ENCODE peak calls at places on chromosomes 16 and 17, in nine cellular contexts. V is colonic mucosa, N is A549, Z is SK-N-SH, Y is A673, M is Peyer's patch, C is sigmoid colon, K is mucosa of descending colon, Q is cardiac muscle cell. A is an unnamed sample.

GRCh38 chr16:29876578-29877249 is 13.7 kb upstream of the CDIPT start:
- DNase-seq in V (no peak), N (no peak), Z (no peak), Y (no peak), M (no peak), C (no peak), K (no peak), Q (no peak), A (no peak)

GRCh38 chr17:40553694-40554534 is 11.4 kb downstream of the CCR7 start:
- DNase-seq in V (peak; percentile 33), N (no peak), Z (no peak), Y (no peak), M (peak; percentile 51), C (peak; percentile 89), K (peak; percentile 27), Q (peak; percentile 89), A (peak; percentile 83)

GRCh38 chr17:2271985-2272702 is 31.4 kb downstream of the SMG6 start:
- DNase-seq in V (no peak), N (no peak), Z (no peak), Y (no peak), M (no peak), C (no peak), K (no peak), Q (no peak), A (no peak)

GRCh38 chr16:3769942-3770341 is 52.6 kb upstream of the TRAP1 start:
- DNase-seq in V (no peak), N (no peak), Z (no peak), Y (no peak), M (no peak), C (no peak), K (no peak), Q (no peak), A (no peak)

GRCh38 chr17:36506831-36507230 is 20.4 kb downstream of the ZNHIT3 start:
- DNase-seq in V (no peak), N (no peak), Z (no peak), Y (no peak), M (no peak), C (no peak), K (no peak), Q (no peak), A (no peak)

GRCh38 chr16:85928411-85928820 is 29.5 kb downstream of the IRF8 start:
- DNase-seq in V (no peak), N (no peak), Z (no peak), Y (no peak), M (no peak), C (peak; percentile 82), K (no peak), Q (peak; percentile 74), A (no peak)

GRCh38 chr17:11308550-11308949 is 67.5 kb downstream of the SHISA6 start:
- DNase-seq in V (no peak), N (no peak), Z (no peak), Y (no peak), M (no peak), C (no peak), K (no peak), Q (no peak), A (no peak)

GRCh38 chr16:55369151-55369550 is 45.1 kb downstream of the IRX6 start:
- DNase-seq in V (no peak), N (no peak), Z (no peak), Y (peak; percentile 52), M (no peak), C (no peak), K (no peak), Q (no peak), A (no peak)

GRCh38 chr17:50274945-50275221 is 617 bp downstream of the TMEM92 start:
- DNase-seq in V (no peak), N (no peak), Z (no peak), Y (no peak), M (no peak), C (no peak), K (no peak), Q (no peak), A (no peak)
- H3K4me3 ChIP-seq in V (peak overlapping the region; percentile 30), N (peak overlapping the region; percentile 51), Z (no peak overlapping the region), Y (no peak overlapping the region), M (no peak overlapping the region), C (no peak overlapping the region), K (no peak overlapping the region), Q (peak overlapping the region; percentile 41), A (no peak overlapping the region)

GRCh38 chr17:9230346-9230745 is 209.0 kb downstream of the NTN1 start:
- DNase-seq in V (no peak), N (no peak), Z (peak; percentile 73), Y (no peak), M (no peak), C (no peak), K (no peak), Q (no peak), A (no peak)

GRCh38 chr17:9229160-9229825 is 208.0 kb downstream of the NTN1 start:
- DNase-seq in V (no peak), N (no peak), Z (no peak), Y (no peak), M (no peak), C (no peak), K (no peak), Q (no peak), A (no peak)

GRCh38 chr17:9229826-9230201 is 208.5 kb downstream of the NTN1 start:
- DNase-seq in V (no peak), N (no peak), Z (no peak), Y (no peak), M (no peak), C (no peak), K (no peak), Q (no peak), A (no peak)

GRCh38 chr17:9227819-9228407 is 206.6 kb downstream of the NTN1 start:
- DNase-seq in V (no peak), N (no peak), Z (no peak), Y (no peak), M (no peak), C (no peak), K (no peak), Q (no peak), A (no peak)

DNA sequence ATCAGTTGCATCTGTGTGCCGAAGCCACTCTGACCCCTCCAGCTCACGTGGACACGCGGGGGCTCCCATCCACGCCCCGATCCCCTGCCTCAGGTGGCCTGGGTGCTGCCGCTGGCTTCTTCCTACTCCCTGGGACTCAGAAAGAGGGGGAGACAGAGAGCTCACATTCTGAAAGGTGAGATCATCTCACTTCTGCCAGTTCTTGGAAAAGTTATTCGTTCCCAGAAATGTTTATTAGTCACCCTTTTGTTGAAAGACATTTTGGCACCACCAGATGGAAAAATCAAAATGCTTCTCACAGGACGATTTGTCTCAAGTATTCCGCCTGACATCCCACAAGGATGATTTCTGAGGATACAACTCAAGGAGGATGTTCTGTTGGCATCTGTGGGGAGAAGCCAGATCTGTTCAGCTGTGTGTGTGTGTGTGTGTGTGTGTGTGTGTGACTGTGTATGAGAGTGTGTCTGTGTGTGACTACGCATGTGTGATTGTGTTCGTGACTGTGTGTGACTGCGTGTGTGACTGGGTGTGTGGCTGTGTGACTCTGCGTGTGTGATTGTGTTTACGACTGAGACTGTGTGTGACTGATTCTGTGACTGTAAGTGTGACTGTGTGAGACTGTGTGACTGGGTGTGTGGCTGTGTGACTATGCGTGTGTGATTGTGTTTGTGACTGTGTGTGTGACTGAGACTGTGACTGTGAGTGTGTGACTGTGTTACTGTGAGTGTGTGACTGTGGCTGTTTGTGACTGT is 207.3 kb downstream of the NTN1 start:
- DNase-seq in V (no peak), N (no peak), Z (no peak), Y (no peak), M (no peak), C (no peak), K (no peak), Q (peak; percentile 74), A (no peak)
- TF ChIP-seq CTCF in V (no peak), N (no peak), Z (no peak), Y (no peak), M (no peak), C (no peak), K (no peak), Q (peak; percentile 8), A (no peak)

GRCh38 chr17:76102944-76103273 is 678 bp downstream of the EXOC7 start:
- DNase-seq in V (no peak), N (no peak), Z (no peak), Y (no peak), M (no peak), C (no peak), K (no peak), Q (no peak), A (no peak)

GRCh38 chr17:76104896-76105231 is 1.3 kb upstream of the EXOC7 start:
- DNase-seq in V (no peak), N (no peak), Z (no peak), Y (no peak), M (no peak), C (no peak), K (no peak), Q (no peak), A (no peak)

GRCh38 chr17:76107507-76107906 is 3.9 kb upstream of the EXOC7 start:
- DNase-seq in V (no peak), N (peak; percentile 42), Z (peak; percentile 38), Y (peak; percentile 43), M (no peak), C (no peak), K (no peak), Q (peak; percentile 23), A (no peak)

GRCh38 chr17:76104140-76104895 is 731 bp upstream of the EXOC7 start:
- DNase-seq in V (no peak), N (no peak), Z (no peak), Y (no peak), M (no peak), C (peak; percentile 56), K (no peak), Q (no peak), A (no peak)

DNA sequence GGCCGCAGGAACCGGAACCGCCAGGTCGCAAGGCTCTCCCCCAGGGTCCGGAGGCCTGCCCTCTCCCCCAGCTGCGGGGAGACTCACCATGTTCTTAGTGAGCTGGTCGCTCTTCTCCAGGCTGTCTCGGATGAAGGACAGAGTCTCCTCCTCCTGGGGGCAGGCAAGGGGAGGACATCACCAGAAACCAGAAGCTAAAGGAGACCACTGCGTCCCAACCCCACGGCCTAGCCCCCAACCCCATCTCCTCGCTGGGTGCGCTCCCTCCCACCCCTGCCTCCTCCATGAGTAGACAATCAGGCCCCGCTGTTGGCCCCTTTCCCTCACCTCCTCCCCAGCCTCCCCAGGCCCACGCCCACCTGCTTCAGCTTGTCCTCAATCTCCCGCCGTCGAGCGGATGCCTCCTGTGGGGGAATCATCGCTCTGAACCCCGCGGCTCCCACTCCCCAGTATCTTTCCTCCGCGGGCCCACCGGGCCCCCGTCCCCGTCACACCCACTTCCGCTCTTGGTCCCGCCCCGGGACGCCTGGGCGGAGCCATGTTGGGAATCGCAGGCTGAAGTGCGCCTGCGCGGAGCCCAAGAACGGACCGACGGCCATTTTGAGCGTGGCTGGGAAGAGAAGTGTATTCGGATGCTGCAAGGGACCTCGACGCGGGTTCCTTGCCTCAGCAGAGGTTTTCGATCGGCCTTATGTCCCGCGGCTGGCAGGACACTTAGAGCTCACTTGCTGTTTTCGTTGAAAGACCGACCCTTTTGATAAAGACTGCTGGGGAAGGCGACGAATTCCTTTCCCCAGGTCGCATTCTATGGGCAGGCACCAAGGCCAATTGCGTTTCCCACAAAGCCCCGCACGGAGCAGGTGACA is at the start of gene EXOC7:
- DNase-seq in V (peak; percentile 94), N (peak; percentile 95), Z (peak; percentile 100), Y (peak; percentile 96), M (peak; percentile 94), C (peak; percentile 94), K (peak; percentile 94), Q (peak; percentile 92), A (peak; percentile 95)
- H3K9me3 ChIP-seq in V (no peaks in the 10 kb centered on the region), N (no peaks in the 10 kb centered on the region), Z (no peaks in the 10 kb centered on the region), Y (no peaks in the 10 kb centered on the region), M (no peaks in the 10 kb centered on the region), C (no peaks in the 10 kb centered on the region), K (no peaks in the 10 kb centered on the region), Q (no peaks in the 10 kb centered on the region), A (no peaks in the 10 kb centered on the region)

GRCh38 chr17:76644995-76645394 is 1.4 kb upstream of the ST6GALNAC1 start:
- DNase-seq in V (peak; percentile 80), N (no peak), Z (no peak), Y (no peak), M (no peak), C (peak; percentile 5), K (peak; percentile 81), Q (no peak), A (no peak)

GRCh38 chr17:76641501-76641900 is 2.1 kb downstream of the ST6GALNAC1 start:
- DNase-seq in V (peak; percentile 63), N (peak; percentile 92), Z (no peak), Y (no peak), M (no peak), C (no peak), K (peak; percentile 42), Q (no peak), A (no peak)

GRCh38 chr17:76643553-76644148 is at the start of gene ST6GALNAC1:
- DNase-seq in V (peak; percentile 89), N (peak; percentile 45), Z (no peak), Y (no peak), M (peak; percentile 72), C (peak; percentile 45), K (peak; percentile 90), Q (peak; percentile 22), A (no peak)

GRCh38 chr17:76642032-76642561 is 1.5 kb downstream of the ST6GALNAC1 start:
- DNase-seq in V (no peak), N (no peak), Z (no peak), Y (no peak), M (no peak), C (no peak), K (no peak), Q (no peak), A (no peak)

GRCh38 chr17:76642994-76643393 is 563 bp downstream of the ST6GALNAC1 start:
- DNase-seq in V (no peak), N (no peak), Z (no peak), Y (no peak), M (no peak), C (no peak), K (no peak), Q (no peak), A (no peak)
- H3K4me3 ChIP-seq in V (peak overlapping the region; percentile 43), N (no peak overlapping the region), Z (no peak overlapping the region), Y (no peak overlapping the region), M (no peak overlapping the region), C (no peak overlapping the region), K (peak overlapping the region; percentile 31), Q (no peak overlapping the region), A (no peak overlapping the region)